ENCODE peak calls at places on chromosomes 3 and 15, in eight cellular contexts. Y, G, M, H, X, W, A and S are unnamed samples.

GRCh38 chr15:55289573-55290360 is at the start of gene RAB27A:
- DNase-seq in X (peak), A (no peak), H (peak), G (peak), W (peak), M (peak), Y (peak), S (peak)

GRCh38 chr3:30354972-30355371 is 251.4 kb upstream of the TGFBR2 start:
- DNase-seq in X (no peak), G (no peak), H (no peak), W (no peak), Y (peak), A (no peak), M (no peak), S (peak)

GRCh38 chr15:66927326-66928077 is 137.9 kb upstream of the SMAD3 start:
- DNase-seq in A (no peak), H (no peak), G (no peak), M (peak), X (peak), W (no peak), Y (no peak), S (peak)

GRCh38 chr15:36403351-36403750 is 176.1 kb upstream of the CDIN1 start:
- DNase-seq in H (no peak), X (no peak), Y (no peak), G (no peak), M (no peak), W (no peak), A (no peak), S (no peak)

GRCh38 chr15:70248116-70249025 is 150.7 kb upstream of the TLE3 start:
- DNase-seq in A (no peak), Y (no peak), H (no peak), X (no peak), W (peak), G (peak), M (no peak), S (no peak)

GRCh38 chr3:115922681-115923347 is 299.5 kb downstream of the GAP43 start:
- DNase-seq in Y (peak), X (peak), G (no peak), W (peak), H (no peak), A (peak), M (peak), S (peak)

GRCh38 chr15:40549894-40550293 is 14.9 kb downstream of the CCDC32 start:
- DNase-seq in G (no peak), H (peak), X (no peak), W (peak), Y (no peak), A (no peak), M (no peak), S (no peak)

GRCh38 chr3:17088602-17089313 is 204.0 kb downstream of the PLCL2 start:
- DNase-seq in G (no peak), H (no peak), M (no peak), X (no peak), W (no peak), Y (no peak), A (no peak), S (no peak)

GRCh38 chr3:186888569-186888968 is 41.8 kb upstream of the ST6GAL1 start:
- DNase-seq in X (no peak), Y (no peak), G (no peak), H (no peak), W (peak), M (no peak), A (no peak), S (no peak)

GRCh38 chr3:194003128-194004057 is 132.6 kb upstream of the HES1 start:
- DNase-seq in G (peak), Y (peak), A (peak), H (peak), W (peak), X (peak), M (peak), S (peak)

GRCh38 chr15:58432421-58432820 is 630 bp downstream of the LIPC start:
- DNase-seq in A (no peak), W (no peak), G (no peak), X (peak), H (no peak), M (peak), Y (no peak), S (peak)

GRCh38 chr15:67784057-67784781 is 41.1 kb upstream of the SKOR1 start:
- DNase-seq in H (no peak), W (no peak), A (no peak), Y (no peak), X (no peak), M (no peak), G (no peak), S (no peak)

GRCh38 chr3:188649521-188649920 is 495.6 kb downstream of the LPP start:
- DNase-seq in W (no peak), Y (no peak), M (peak), A (no peak), H (no peak), X (peak), G (no peak), S (peak)

GRCh38 chr15:90268415-90268814 is 2.9 kb downstream of the NGRN start:
- DNase-seq in H (no peak), W (no peak), Y (no peak), M (no peak), X (no peak), A (no peak), G (no peak), S (no peak)

GRCh38 chr15:58593870-58594269 is 155.6 kb downstream of the ADAM10 start:
- DNase-seq in W (no peak), M (no peak), G (no peak), H (no peak), Y (no peak), A (no peak), X (no peak), S (no peak)

GRCh38 chr15:77568014-77568959 is 64.4 kb downstream of the LINGO1 start:
- DNase-seq in G (peak), X (peak), A (no peak), Y (peak), W (no peak), H (no peak), M (no peak), S (peak)

GRCh38 chr15:85749261-85750151 is 45.2 kb downstream of the KLHL25 start:
- DNase-seq in G (no peak), A (no peak), H (no peak), W (no peak), M (peak), Y (no peak), X (no peak), S (peak)

GRCh38 chr15:85748729-85749128 is 46.0 kb downstream of the KLHL25 start:
- DNase-seq in M (no peak), A (no peak), X (no peak), G (peak), Y (no peak), W (no peak), H (no peak), S (no peak)

GRCh38 chr15:85750807-85751730 is 43.7 kb downstream of the KLHL25 start:
- DNase-seq in A (no peak), H (no peak), X (peak), M (peak), G (no peak), Y (no peak), W (no peak), S (peak)

GRCh38 chr15:85751731-85752421 is 42.8 kb downstream of the KLHL25 start:
- DNase-seq in M (no peak), H (peak), A (no peak), Y (no peak), W (no peak), X (no peak), G (no peak), S (no peak)

GRCh38 chr15:85750319-85750806 is 44.4 kb downstream of the KLHL25 start:
- DNase-seq in G (no peak), M (peak), A (peak), W (no peak), Y (no peak), H (peak), X (peak), S (peak)
- H3K4me3 ChIP-seq in G (no peak), M (no peak), A (no peak), W (no peak), Y (no peak), H (no peak), X (no peak), S (no peak)

GRCh38 chr3:18445421-18446066 is 20.4 kb upstream of the SATB1 start:
- DNase-seq in Y (no peak), G (peak), A (no peak), H (peak), W (no peak), X (peak), M (no peak), S (no peak)
- TF ChIP-seq CTCF in Y (no peak), G (no peak), A (no peak), H (no peak), W (no peak), X (no peak), M (no peak), S (no peak)

DNA sequence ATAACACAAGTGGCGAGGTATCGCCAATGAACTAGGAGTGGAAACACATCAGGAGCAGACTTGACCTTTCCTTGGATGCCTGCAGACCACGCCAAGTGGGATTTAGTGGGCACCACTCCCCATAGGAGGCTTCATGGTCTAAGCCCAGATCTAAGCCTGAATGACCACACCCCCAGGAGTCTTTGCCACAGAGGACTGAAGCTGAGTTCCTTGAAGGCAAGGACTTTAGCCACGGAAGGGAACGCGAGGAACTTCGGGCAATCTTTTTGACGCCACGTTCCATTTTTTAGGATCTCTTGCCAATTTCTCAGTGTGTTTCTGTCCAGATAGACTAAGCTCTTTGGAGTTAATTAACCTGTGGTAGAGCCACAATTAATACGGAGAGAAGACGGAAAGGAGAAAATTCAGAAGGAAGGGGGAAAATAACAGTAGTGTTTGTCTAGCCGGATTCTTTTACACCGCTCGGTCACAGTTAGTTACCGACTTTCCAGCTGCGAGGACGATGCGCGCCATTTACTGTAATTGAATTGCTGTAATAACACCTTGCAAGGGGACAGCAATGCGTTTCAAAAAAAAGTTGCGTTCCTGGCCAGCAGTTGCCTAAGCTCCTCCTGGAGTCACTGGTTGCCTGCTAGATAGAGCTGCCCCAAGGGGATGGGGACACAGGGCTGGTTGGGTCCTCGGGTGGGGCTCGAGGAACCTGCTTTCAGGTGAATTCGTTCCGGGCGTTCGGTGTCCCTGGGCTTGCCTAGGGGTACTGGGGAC is 37.1 kb downstream of the NR2F2 start:
- DNase-seq in M (no peak), H (no peak), G (peak), A (no peak), Y (no peak), W (no peak), X (peak), S (no peak)
- H3K4me3 ChIP-seq in M (peak), H (no peak), G (no peak), A (no peak), Y (no peak), W (no peak), X (no peak), S (no peak)

GRCh38 chr3:72919520-72919919 is 31.7 kb downstream of the GXYLT2 start:
- DNase-seq in G (no peak), X (no peak), M (no peak), Y (no peak), W (no peak), H (no peak), A (no peak), S (no peak)

DNA sequence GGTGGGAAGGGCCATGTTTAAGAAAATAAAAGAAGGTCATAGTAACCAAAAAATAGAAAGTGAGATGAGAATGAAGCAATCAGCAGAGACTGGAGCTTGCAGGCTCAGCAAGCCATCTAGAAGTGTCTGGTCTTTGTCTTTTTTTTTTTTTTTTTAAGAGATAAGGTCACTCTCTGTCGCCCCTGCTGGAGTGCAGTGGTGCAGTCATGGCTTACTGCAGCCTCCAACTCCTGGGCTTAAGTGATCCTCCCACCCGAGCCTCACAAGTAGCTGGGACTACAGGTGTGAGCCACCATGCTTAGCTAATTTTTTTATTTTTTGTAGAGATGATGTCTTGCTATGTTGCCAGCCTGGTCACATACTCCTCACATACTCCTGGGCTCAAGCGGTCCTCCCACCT is 36.2 kb downstream of the GXYLT2 start:
- DNase-seq in W (no peak), M (no peak), X (no peak), G (no peak), H (no peak), Y (no peak), A (no peak), S (no peak)
- TF ChIP-seq CTCF in W (peak), M (no peak), X (peak), G (peak), H (no peak), Y (no peak), A (peak), S (peak)

DNA sequence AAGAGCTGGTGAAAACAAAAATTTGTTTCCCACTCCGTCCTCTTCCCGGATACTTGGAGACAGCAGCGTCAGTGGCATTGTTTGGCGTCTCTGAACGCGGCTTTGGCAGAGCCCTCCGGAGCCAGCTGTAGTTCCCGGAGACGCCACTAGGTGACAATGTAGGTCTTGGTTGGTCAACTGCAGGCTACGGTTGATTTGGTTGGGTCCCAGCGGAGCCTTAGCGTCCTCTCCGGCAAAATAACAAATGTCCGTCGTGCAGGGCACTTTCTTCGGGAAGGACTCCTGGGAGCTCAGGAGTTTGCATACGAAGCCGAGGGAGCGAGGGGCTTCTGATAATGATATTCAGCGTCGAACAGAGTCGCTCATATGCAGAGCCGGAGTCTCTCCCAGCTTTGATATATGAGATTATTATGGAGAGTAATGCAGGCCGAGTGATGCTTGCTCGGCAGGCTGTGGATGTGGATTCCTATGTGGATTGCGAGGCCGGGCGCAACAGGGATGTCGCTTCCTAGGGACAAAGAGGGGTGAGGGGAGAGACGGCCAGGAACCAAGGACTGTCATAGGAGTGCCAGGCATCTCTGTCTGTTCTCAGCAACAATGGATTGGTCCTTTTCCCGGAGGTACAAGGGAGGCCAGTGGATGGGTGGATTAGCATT is 74.8 kb downstream of the IL20RB start:
- DNase-seq in G (peak), X (peak), Y (peak), W (peak), M (peak), H (peak), A (peak), S (peak)
- H3K4me3 ChIP-seq in G (peak), X (peak), Y (peak), W (peak), M (peak), H (no peak), A (peak), S (peak)

DNA sequence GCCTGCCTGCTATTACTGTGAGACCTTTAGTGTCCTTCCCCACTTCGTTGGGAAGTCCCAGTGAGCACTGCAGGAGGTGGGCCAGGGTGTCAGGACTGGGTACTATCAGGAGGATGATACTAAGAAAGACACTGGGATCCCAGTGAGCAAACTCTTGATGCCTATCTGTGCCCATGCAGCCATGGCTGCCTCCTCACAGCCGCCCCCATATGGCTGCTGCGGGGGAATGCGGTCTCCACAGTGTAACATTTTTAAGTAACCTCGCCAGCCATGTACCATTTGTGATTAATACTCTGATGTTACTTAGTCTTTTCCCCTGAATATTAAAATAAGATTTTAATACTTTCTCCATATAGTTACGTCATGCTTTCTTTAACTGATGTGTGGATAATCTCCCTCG is 312.2 kb downstream of the RYR3 start:
- DNase-seq in Y (no peak), M (no peak), H (no peak), X (no peak), G (no peak), W (no peak), A (no peak), S (no peak)
- TF ChIP-seq CTCF in Y (no peak), M (no peak), H (no peak), X (no peak), G (peak), W (no peak), A (peak), S (no peak)

GRCh38 chr3:71066356-71066755 is 517.2 kb downstream of the FOXP1 start:
- DNase-seq in G (no peak), A (no peak), H (peak), M (peak), X (no peak), W (no peak), Y (no peak), S (no peak)
- H3K4me3 ChIP-seq in G (peak), A (no peak), H (no peak), M (no peak), X (no peak), W (peak), Y (peak), S (no peak)

DNA sequence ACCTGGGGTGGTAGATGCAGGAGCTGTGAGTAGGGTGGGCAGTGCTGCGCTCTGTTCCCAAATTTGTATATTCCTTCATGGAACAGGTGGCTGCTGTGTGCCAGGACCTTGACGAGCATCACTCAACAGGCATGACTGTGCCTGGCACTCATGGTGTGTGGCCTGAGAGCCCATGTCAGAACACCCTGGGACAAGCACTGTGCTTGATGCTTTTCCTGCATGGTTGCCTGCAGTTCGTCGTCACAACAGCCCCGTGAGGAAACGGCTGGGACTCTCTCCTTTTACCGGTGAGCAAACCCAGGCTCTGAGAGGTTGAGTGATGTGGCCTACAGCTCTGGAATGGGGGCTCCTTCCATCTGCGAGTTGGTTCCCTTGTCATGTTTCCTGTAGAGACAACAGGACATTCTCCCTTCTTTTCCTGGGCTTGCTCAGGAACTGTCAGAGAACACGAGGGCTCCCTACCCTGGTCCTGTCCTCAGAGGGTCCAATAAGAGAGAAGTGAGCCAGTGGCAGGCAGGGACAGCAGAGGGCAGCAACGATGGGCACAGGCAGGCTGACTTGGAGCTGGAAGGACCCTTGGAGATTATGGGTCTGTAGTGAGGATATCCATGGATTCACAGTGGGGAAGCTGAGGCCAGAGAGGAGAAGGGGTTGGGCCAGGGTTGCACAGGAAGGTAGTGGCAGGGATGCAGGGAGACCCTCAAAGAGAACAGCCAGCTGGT is 37.4 kb downstream of the PRKCD start:
- DNase-seq in G (peak), X (no peak), W (peak), M (no peak), A (no peak), Y (no peak), H (no peak), S (no peak)
- TF ChIP-seq CTCF in G (peak), X (peak), W (peak), M (no peak), A (peak), Y (peak), H (no peak), S (peak)

GRCh38 chr3:65153850-65154512 is 466.2 kb upstream of the ADAMTS9 start:
- DNase-seq in Y (no peak), W (no peak), H (no peak), X (no peak), A (no peak), M (no peak), G (peak), S (peak)
- H3K4me3 ChIP-seq in Y (no peak), W (no peak), H (no peak), X (no peak), A (no peak), M (no peak), G (no peak), S (no peak)

GRCh38 chr3:9862391-9863235 is 17.4 kb downstream of the CIDEC start:
- DNase-seq in Y (peak), X (peak), H (peak), W (peak), G (peak), A (no peak), M (no peak), S (peak)
- TF ChIP-seq CTCF in Y (peak), X (peak), H (peak), W (peak), G (no peak), A (peak), M (peak), S (peak)